ENCODE peak calls at places on chromosomes 2 and 18, in five cellular contexts. One of them, this sample, is unnamed.

GRCh38 chr2:229779650-229780049 is 65.3 kb upstream of the DNER start:
- DNase-seq in fibroblast of lung: no peak
- DNase-seq in GM12878: no peak
- DNase-seq in neural progenitor cell: no peak
- DNase-seq in K562: no peak
- DNase-seq in this sample: no peak

GRCh38 chr18:7958897-7959146 is 391.7 kb downstream of the PTPRM start:
- DNase-seq in fibroblast of lung: no peak
- DNase-seq in K562: no peak
- DNase-seq in neural progenitor cell: no peak
- DNase-seq in GM12878: no peak
- DNase-seq in this sample: no peak

GRCh38 chr2:59395119-59395518 is 1154.0 kb upstream of the FANCL start:
- DNase-seq in K562: no peak
- DNase-seq in GM12878: no peak
- DNase-seq in fibroblast of lung: no peak
- DNase-seq in neural progenitor cell: peak
- DNase-seq in this sample: no peak

GRCh38 chr2:60945341-60945740 is 64.0 kb downstream of the REL start:
- DNase-seq in fibroblast of lung: no peak
- DNase-seq in neural progenitor cell: peak
- DNase-seq in K562: no peak
- DNase-seq in GM12878: no peak
- DNase-seq in this sample: no peak

GRCh38 chr2:144143294-144144092 is 376.4 kb downstream of the ZEB2 start:
- DNase-seq in fibroblast of lung: no peak
- DNase-seq in neural progenitor cell: no peak
- DNase-seq in K562: no peak
- DNase-seq in GM12878: no peak
- DNase-seq in this sample: no peak

GRCh38 chr2:80348953-80349352 is 44.4 kb upstream of the LRRTM1 start:
- DNase-seq in neural progenitor cell: no peak
- DNase-seq in GM12878: no peak
- DNase-seq in fibroblast of lung: no peak
- DNase-seq in K562: no peak
- DNase-seq in this sample: no peak

GRCh38 chr2:98512699-98513098 is 68.0 kb downstream of the INPP4A start:
- DNase-seq in neural progenitor cell: no peak
- DNase-seq in GM12878: no peak
- DNase-seq in K562: no peak
- DNase-seq in fibroblast of lung: no peak
- DNase-seq in this sample: no peak

GRCh38 chr2:231258696-231259095 is 60.3 kb downstream of the ARMC9 start:
- DNase-seq in neural progenitor cell: no peak
- DNase-seq in K562: no peak
- DNase-seq in fibroblast of lung: no peak
- DNase-seq in GM12878: no peak
- DNase-seq in this sample: no peak

GRCh38 chr18:42268186-42268725 is 313.2 kb downstream of the PIK3C3 start:
- DNase-seq in GM12878: no peak
- DNase-seq in fibroblast of lung: no peak
- DNase-seq in neural progenitor cell: no peak
- DNase-seq in K562: no peak
- DNase-seq in this sample: no peak

GRCh38 chr2:207285451-207285771 is 119.7 kb upstream of the KLF7 start:
- DNase-seq in fibroblast of lung: no peak
- DNase-seq in GM12878: no peak
- DNase-seq in neural progenitor cell: no peak
- DNase-seq in K562: no peak
- DNase-seq in this sample: no peak

GRCh38 chr2:151716721-151717120 is 17.6 kb downstream of the NEB start:
- DNase-seq in GM12878: no peak
- DNase-seq in K562: no peak
- DNase-seq in neural progenitor cell: no peak
- DNase-seq in fibroblast of lung: no peak
- DNase-seq in this sample: no peak

GRCh38 chr2:56132138-56132537 is 51.7 kb upstream of the CCDC85A start:
- DNase-seq in fibroblast of lung: peak
- DNase-seq in K562: peak
- DNase-seq in GM12878: no peak
- DNase-seq in neural progenitor cell: peak
- DNase-seq in this sample: no peak

GRCh38 chr2:7508220-7508943 is 591.2 kb downstream of the RNF144A start:
- DNase-seq in neural progenitor cell: no peak
- DNase-seq in K562: no peak
- DNase-seq in fibroblast of lung: no peak
- DNase-seq in GM12878: no peak
- DNase-seq in this sample: no peak

GRCh38 chr18:13543144-13543543 is 183.2 kb downstream of the FAM210A start:
- DNase-seq in neural progenitor cell: no peak
- DNase-seq in K562: no peak
- DNase-seq in GM12878: no peak
- DNase-seq in fibroblast of lung: no peak
- DNase-seq in this sample: no peak

GRCh38 chr18:68520406-68521075 is 194.4 kb downstream of the TMX3 start:
- DNase-seq in fibroblast of lung: peak
- DNase-seq in GM12878: no peak
- DNase-seq in K562: no peak
- DNase-seq in neural progenitor cell: no peak
- DNase-seq in this sample: no peak

GRCh38 chr2:57146951-57147350 is 899.7 kb upstream of the VRK2 start:
- DNase-seq in fibroblast of lung: no peak
- DNase-seq in GM12878: no peak
- DNase-seq in neural progenitor cell: peak
- DNase-seq in K562: no peak
- DNase-seq in this sample: no peak

GRCh38 chr2:100178085-100178788 is 35.8 kb upstream of the AFF3 start:
- DNase-seq in neural progenitor cell: peak
- DNase-seq in fibroblast of lung: peak
- DNase-seq in K562: peak
- DNase-seq in GM12878: peak
- DNase-seq in this sample: no peak

GRCh38 chr2:100285691-100286090 is 36.6 kb downstream of the LONRF2 start:
- DNase-seq in GM12878: no peak
- DNase-seq in fibroblast of lung: peak
- DNase-seq in K562: no peak
- DNase-seq in neural progenitor cell: no peak
- DNase-seq in this sample: no peak

GRCh38 chr18:45522371-45522770 is 92.9 kb upstream of the SLC14A2 start:
- DNase-seq in neural progenitor cell: no peak
- DNase-seq in K562: no peak
- DNase-seq in GM12878: no peak
- DNase-seq in fibroblast of lung: peak
- DNase-seq in this sample: peak

GRCh38 chr18:3256693-3257626 is 5.0 kb upstream of the MYL12B start:
- DNase-seq in fibroblast of lung: no peak
- DNase-seq in GM12878: no peak
- DNase-seq in neural progenitor cell: no peak
- DNase-seq in K562: no peak
- DNase-seq in this sample: no peak

GRCh38 chr2:62293490-62294212 is 97.7 kb downstream of the B3GNT2 start:
- DNase-seq in GM12878: no peak
- DNase-seq in K562: no peak
- DNase-seq in fibroblast of lung: peak
- DNase-seq in neural progenitor cell: peak
- DNase-seq in this sample: peak

GRCh38 chr18:46324556-46324955 is 220.4 kb downstream of the HAUS1 start:
- DNase-seq in K562: peak
- DNase-seq in fibroblast of lung: peak
- DNase-seq in neural progenitor cell: no peak
- DNase-seq in GM12878: no peak
- DNase-seq in this sample: no peak

GRCh38 chr2:8380026-8380425 is 301.8 kb upstream of the ID2 start:
- DNase-seq in neural progenitor cell: no peak
- DNase-seq in fibroblast of lung: no peak
- DNase-seq in K562: no peak
- DNase-seq in GM12878: no peak
- DNase-seq in this sample: no peak

GRCh38 chr18:62366992-62367391 is 41.9 kb downstream of the TNFRSF11A start:
- DNase-seq in neural progenitor cell: no peak
- DNase-seq in K562: no peak
- DNase-seq in GM12878: no peak
- DNase-seq in fibroblast of lung: no peak
- DNase-seq in this sample: no peak

GRCh38 chr18:42931501-42931900 is 184.0 kb downstream of the RIT2 start:
- DNase-seq in fibroblast of lung: peak
- DNase-seq in GM12878: no peak
- DNase-seq in K562: no peak
- DNase-seq in neural progenitor cell: no peak
- DNase-seq in this sample: no peak

GRCh38 chr2:224958873-224959272 is 83.4 kb downstream of the DOCK10 start:
- DNase-seq in GM12878: no peak
- DNase-seq in fibroblast of lung: no peak
- DNase-seq in K562: no peak
- DNase-seq in neural progenitor cell: no peak
- DNase-seq in this sample: no peak

GRCh38 chr18:67875057-67875456 is 358.5 kb upstream of the DSEL start:
- DNase-seq in fibroblast of lung: no peak
- DNase-seq in GM12878: no peak
- DNase-seq in neural progenitor cell: peak
- DNase-seq in K562: no peak
- DNase-seq in this sample: no peak

GRCh38 chr2:171702781-171703556 is 15.7 kb downstream of the DYNC1I2 start:
- DNase-seq in fibroblast of lung: peak
- DNase-seq in K562: no peak
- DNase-seq in neural progenitor cell: no peak
- DNase-seq in GM12878: no peak
- DNase-seq in this sample: no peak

GRCh38 chr18:8615397-8616025 is 6.3 kb downstream of the RAB12 start:
- DNase-seq in neural progenitor cell: no peak
- DNase-seq in GM12878: no peak
- DNase-seq in fibroblast of lung: peak
- DNase-seq in K562: peak
- DNase-seq in this sample: no peak

GRCh38 chr18:2857491-2858063 is 10.8 kb downstream of the EMILIN2 start:
- DNase-seq in K562: no peak
- DNase-seq in neural progenitor cell: no peak
- DNase-seq in fibroblast of lung: peak
- DNase-seq in GM12878: no peak
- DNase-seq in this sample: no peak

GRCh38 chr18:57835904-57836303 is 32.8 kb upstream of the ATP8B1 start:
- DNase-seq in K562: no peak
- DNase-seq in GM12878: no peak
- DNase-seq in fibroblast of lung: no peak
- DNase-seq in neural progenitor cell: no peak
- DNase-seq in this sample: no peak

GRCh38 chr2:18922276-18922675 is 332.9 kb upstream of the NT5C1B start:
- DNase-seq in fibroblast of lung: no peak
- DNase-seq in GM12878: no peak
- DNase-seq in neural progenitor cell: no peak
- DNase-seq in K562: no peak
- DNase-seq in this sample: no peak

GRCh38 chr2:54657664-54658083 is 65.8 kb upstream of the EML6 start:
- DNase-seq in K562: peak
- DNase-seq in GM12878: no peak
- DNase-seq in neural progenitor cell: peak
- DNase-seq in fibroblast of lung: peak
- DNase-seq in this sample: no peak

DNA sequence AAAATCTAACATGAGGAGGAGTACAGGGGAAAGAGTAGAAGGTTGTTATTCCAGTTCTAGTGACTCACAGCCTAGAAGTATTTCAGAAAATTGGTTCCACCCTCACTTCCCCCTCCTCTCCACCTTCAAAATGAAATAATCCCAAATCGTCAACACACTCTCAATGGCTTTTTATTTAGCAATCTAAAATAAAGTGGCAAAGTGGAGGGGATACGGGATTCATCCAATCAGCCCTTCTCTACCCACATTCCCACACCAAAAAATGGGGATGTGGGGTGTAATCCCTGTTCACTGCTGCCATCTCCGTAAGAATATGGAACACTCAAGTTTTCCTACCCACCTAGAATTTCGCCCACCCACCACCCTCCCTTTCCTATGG is 987 bp downstream of the NCKAP1 start:
- DNase-seq in fibroblast of lung: peak
- DNase-seq in K562: no peak
- DNase-seq in GM12878: no peak
- DNase-seq in neural progenitor cell: no peak
- DNase-seq in this sample: no peak
- H3K9ac ChIP-seq in fibroblast of lung: peak
- H3K9ac ChIP-seq in K562: peak
- H3K9ac ChIP-seq in GM12878: no peak
- H3K9ac ChIP-seq in neural progenitor cell: peak
- H3K9ac ChIP-seq in this sample: peak

DNA sequence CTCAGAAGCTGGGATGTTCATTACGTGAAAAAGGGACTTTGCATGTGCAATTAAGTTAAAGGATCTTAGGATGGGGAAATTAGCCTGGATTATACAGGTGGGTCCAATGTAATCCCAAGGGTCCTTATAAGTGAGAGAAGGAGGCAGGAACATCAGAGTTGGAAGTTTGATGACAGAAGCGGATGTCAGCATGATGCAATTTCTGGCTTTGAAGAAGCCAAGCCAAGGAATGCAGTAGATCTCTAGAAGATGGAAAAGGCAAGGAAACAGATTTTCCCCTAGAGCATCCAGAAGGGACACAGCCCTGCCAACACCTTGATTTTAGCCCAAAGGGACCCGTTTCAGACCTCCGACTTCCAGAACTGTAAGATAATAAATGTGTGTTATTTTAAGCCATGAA is 136.4 kb downstream of the LNPK start:
- DNase-seq in fibroblast of lung: no peak
- DNase-seq in neural progenitor cell: no peak
- DNase-seq in K562: no peak
- DNase-seq in GM12878: no peak
- DNase-seq in this sample: no peak
- TF ChIP-seq CTCF in fibroblast of lung: no peak
- TF ChIP-seq CTCF in neural progenitor cell: no peak
- TF ChIP-seq CTCF in K562: no peak
- TF ChIP-seq CTCF in GM12878: no peak
- TF ChIP-seq CTCF in this sample: no peak

GRCh38 chr2:67888351-67889005 is 174.3 kb downstream of the C1D start:
- DNase-seq in fibroblast of lung: no peak
- DNase-seq in GM12878: no peak
- DNase-seq in neural progenitor cell: no peak
- DNase-seq in K562: no peak
- DNase-seq in this sample: no peak
- H3K4me3 ChIP-seq in fibroblast of lung: no peak
- H3K4me3 ChIP-seq in GM12878: no peak
- H3K4me3 ChIP-seq in neural progenitor cell: no peak
- H3K4me3 ChIP-seq in K562: no peak
- H3K4me3 ChIP-seq in this sample: no peak

GRCh38 chr2:217837001-217837491 is 165.7 kb downstream of the TNS1 start:
- DNase-seq in GM12878: no peak
- DNase-seq in neural progenitor cell: peak
- DNase-seq in K562: peak
- DNase-seq in fibroblast of lung: peak
- DNase-seq in this sample: peak
- H3K9ac ChIP-seq in GM12878: no peak
- H3K9ac ChIP-seq in neural progenitor cell: no peak
- H3K9ac ChIP-seq in K562: peak
- H3K9ac ChIP-seq in fibroblast of lung: peak
- H3K9ac ChIP-seq in this sample: no peak

This sample was measured in kidney.